ENCODE peak calls at places on chromosomes 4 and X, in four cellular contexts. N is chondrocyte, M is endothelial cell, X is AG09309. H is an unnamed sample.

GRCh38 chr4:159137176-159137575 is 34.3 kb downstream of the RAPGEF2 start:
- DNase-seq in N (no peak), M (no peak), X (no peak), H (no peak)

GRCh38 chrX:153642655-153643430 is 4.2 kb upstream of the DUSP9 start:
- DNase-seq in N (peak), M (no peak), X (no peak), H (no peak)

GRCh38 chr4:118811008-118811764 is 24.7 kb downstream of the SEC24D start:
- DNase-seq in N (no peak), M (no peak), X (peak), H (no peak)

GRCh38 chr4:39565925-39566630 is 38.8 kb upstream of the UGDH start:
- DNase-seq in N (no peak), M (no peak), X (peak), H (no peak)

GRCh38 chr4:105451346-105451745 is 22.5 kb downstream of the PPA2 start:
- DNase-seq in N (no peak), M (no peak), X (no peak), H (no peak)

GRCh38 chr4:11228575-11228974 is 200.1 kb downstream of the HS3ST1 start:
- DNase-seq in N (no peak), M (no peak), X (no peak), H (no peak)

GRCh38 chrX:91434351-91435168 is at the start of gene PABPC5:
- DNase-seq in N (peak), M (peak), X (peak), H (peak)

GRCh38 chrX:49186125-49187027 is at the start of gene PRICKLE3:
- DNase-seq in N (no peak), M (peak), X (no peak), H (peak)

GRCh38 chr4:140153744-140154571 is at the start of gene MAML3:
- DNase-seq in N (peak), M (peak), X (peak), H (peak)

GRCh38 chr4:138310498-138310897 is 68.3 kb upstream of the SLC7A11 start:
- DNase-seq in N (no peak), M (no peak), X (no peak), H (no peak)

GRCh38 chr4:53541577-53542206 is 49.6 kb downstream of the LNX1 start:
- DNase-seq in N (no peak), M (no peak), X (peak), H (no peak)

GRCh38 chr4:162959056-162959455 is 207.6 kb downstream of the NAF1 start:
- DNase-seq in N (no peak), M (no peak), X (no peak), H (no peak)

GRCh38 chr4:182788197-182788596 is 129.0 kb downstream of the DCTD start:
- DNase-seq in N (no peak), M (no peak), X (no peak), H (no peak)

GRCh38 chr4:76588268-76588667 is 153.2 kb downstream of the SHROOM3 start:
- DNase-seq in N (no peak), M (no peak), X (no peak), H (no peak)

GRCh38 chrX:153926863-153927685 is 1.0 kb upstream of the ARHGAP4 start:
- DNase-seq in N (no peak), M (no peak), X (no peak), H (no peak)

GRCh38 chr4:53510981-53511380 is 80.3 kb downstream of the LNX1 start:
- DNase-seq in N (no peak), M (no peak), X (no peak), H (no peak)

GRCh38 chrX:65902011-65902410 is 137.9 kb downstream of the VSIG4 start:
- DNase-seq in N (no peak), M (no peak), X (no peak), H (no peak)

GRCh38 chr4:152509595-152510209 is 26.2 kb downstream of the FBXW7 start:
- DNase-seq in N (no peak), M (no peak), X (no peak), H (no peak)

GRCh38 chr4:90318208-90318607 is 191.0 kb downstream of the CCSER1 start:
- DNase-seq in N (no peak), M (no peak), X (peak), H (no peak)

GRCh38 chr4:185566425-185566824 is 31.1 kb upstream of the PDLIM3 start:
- DNase-seq in N (no peak), M (no peak), X (no peak), H (no peak)

GRCh38 chr4:47145630-47146029 is 114.3 kb downstream of the GABRB1 start:
- DNase-seq in N (no peak), M (no peak), X (no peak), H (no peak)

GRCh38 chr4:73341454-73341853 is 62.6 kb upstream of the ALB start:
- DNase-seq in N (no peak), M (peak), X (peak), H (peak)

GRCh38 chr4:81490761-81491160 is 19.1 kb upstream of the RASGEF1B start:
- DNase-seq in N (no peak), M (no peak), X (no peak), H (no peak)

GRCh38 chr4:158020175-158020574 is 152.7 kb downstream of the GASK1B start:
- DNase-seq in N (no peak), M (no peak), X (peak), H (no peak)

GRCh38 chrX:132751043-132751690 is 207.3 kb downstream of the HS6ST2 start:
- DNase-seq in N (no peak), M (no peak), X (no peak), H (no peak)

GRCh38 chrX:69362354-69362753 is 141.8 kb upstream of the NALF2 start:
- DNase-seq in N (no peak), M (no peak), X (no peak), H (no peak)

GRCh38 chrX:57905141-57905540 is 5.1 kb downstream of the ZXDA start:
- DNase-seq in N (no peak), M (no peak), X (no peak), H (no peak)

GRCh38 chrX:2284133-2284532 is 216.6 kb downstream of the DHRSX start:
- DNase-seq in N (no peak), M (no peak), X (no peak), H (no peak)

GRCh38 chrX:2283111-2283847 is 217.5 kb downstream of the DHRSX start:
- DNase-seq in N (no peak), M (no peak), X (no peak), H (no peak)

GRCh38 chrX:2282490-2283090 is 218.2 kb downstream of the DHRSX start:
- DNase-seq in N (no peak), M (no peak), X (no peak), H (no peak)

GRCh38 chrX:2286731-2287130 is 214.0 kb downstream of the DHRSX start:
- DNase-seq in N (no peak), M (no peak), X (no peak), H (no peak)

GRCh38 chrX:2284601-2285000 is 216.2 kb downstream of the DHRSX start:
- DNase-seq in N (no peak), M (no peak), X (no peak), H (no peak)
- TF ChIP-seq CTCF in N (peak), M (no peak), X (no peak), H (no peak)

GRCh38 chr4:148779771-148780170 is 337.6 kb upstream of the NR3C2 start:
- DNase-seq in N (no peak), M (no peak), X (no peak), H (no peak)

GRCh38 chr4:148774134-148774533 is 331.9 kb upstream of the NR3C2 start:
- DNase-seq in N (no peak), M (no peak), X (no peak), H (no peak)

GRCh38 chr4:148780426-148781005 is 338.3 kb upstream of the NR3C2 start:
- DNase-seq in N (no peak), M (no peak), X (no peak), H (no peak)

GRCh38 chr4:148778980-148779675 is 336.9 kb upstream of the NR3C2 start:
- DNase-seq in N (no peak), M (no peak), X (no peak), H (no peak)

DNA sequence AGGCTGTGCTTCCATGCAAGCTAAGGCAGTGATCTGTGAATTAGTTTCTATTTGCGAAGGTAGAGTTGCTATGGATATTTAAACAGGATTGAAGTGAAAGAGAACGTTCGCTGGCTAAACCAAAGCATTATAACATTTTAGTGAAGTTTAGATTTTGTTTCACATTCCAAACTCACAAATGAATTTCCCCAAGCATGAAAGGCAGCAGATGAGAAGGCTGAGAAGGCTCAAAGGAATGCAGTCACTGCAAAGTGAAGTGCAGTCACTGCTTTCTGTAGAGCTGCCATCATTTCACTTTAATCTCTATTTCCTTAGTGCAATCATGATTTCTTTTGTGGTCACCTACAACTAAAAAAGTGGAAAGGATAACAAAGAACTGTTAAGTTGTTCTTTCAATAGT is 334.7 kb upstream of the NR3C2 start:
- DNase-seq in N (no peak), M (no peak), X (no peak), H (no peak)
- TF ChIP-seq CTCF in N (no peak), M (no peak), X (no peak), H (no peak)

GRCh38 chr4:156109943-156110925 is 156.6 kb upstream of the CTSO start:
- DNase-seq in N (no peak), M (no peak), X (no peak), H (no peak)
- TF ChIP-seq CTCF in N (peak), M (peak), X (peak), H (peak)

GRCh38 chr4:5387457-5387856 is 320.9 kb downstream of the EVC2 start:
- DNase-seq in N (no peak), M (no peak), X (no peak), H (no peak)
- TF ChIP-seq CTCF in N (peak), M (no peak), X (no peak), H (no peak)

DNA sequence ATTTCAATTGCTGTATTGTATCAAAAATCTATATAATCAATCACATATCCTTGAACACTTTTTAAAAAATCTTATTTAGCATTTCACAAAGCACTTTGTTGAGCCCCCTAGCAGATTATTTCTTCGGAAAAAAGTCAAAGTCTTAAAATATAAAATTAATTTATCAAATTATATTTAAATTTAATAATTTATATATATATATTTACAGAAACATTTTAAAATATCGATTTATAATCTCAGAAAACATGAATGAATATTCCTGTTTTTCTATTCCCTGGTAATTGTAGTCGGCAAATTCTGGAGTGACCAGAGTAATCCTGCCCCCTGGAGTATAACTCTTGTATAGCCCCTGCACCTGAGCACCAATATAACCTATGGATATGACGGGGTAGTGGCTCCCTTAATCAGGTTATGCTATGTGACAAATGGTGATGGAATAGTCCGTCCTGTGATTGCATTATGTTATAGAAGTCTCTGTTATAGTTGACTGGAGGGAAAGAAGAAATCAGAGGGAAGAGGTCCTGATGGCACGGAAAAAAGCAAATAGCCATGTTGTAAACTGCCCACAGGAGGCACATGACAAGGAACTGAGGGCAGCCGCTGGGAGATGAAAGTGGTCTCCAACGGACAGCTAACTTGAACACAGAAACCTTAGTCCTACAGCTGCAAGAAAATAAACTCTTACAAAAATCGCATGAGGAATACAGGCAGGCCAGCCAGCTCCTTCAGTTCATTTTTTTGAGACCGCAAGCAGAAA is 1092.3 kb downstream of the ARAP2 start:
- DNase-seq in N (no peak), M (peak), X (no peak), H (peak)
- TF ChIP-seq CTCF in N (peak), M (peak), X (no peak), H (peak)

DNA sequence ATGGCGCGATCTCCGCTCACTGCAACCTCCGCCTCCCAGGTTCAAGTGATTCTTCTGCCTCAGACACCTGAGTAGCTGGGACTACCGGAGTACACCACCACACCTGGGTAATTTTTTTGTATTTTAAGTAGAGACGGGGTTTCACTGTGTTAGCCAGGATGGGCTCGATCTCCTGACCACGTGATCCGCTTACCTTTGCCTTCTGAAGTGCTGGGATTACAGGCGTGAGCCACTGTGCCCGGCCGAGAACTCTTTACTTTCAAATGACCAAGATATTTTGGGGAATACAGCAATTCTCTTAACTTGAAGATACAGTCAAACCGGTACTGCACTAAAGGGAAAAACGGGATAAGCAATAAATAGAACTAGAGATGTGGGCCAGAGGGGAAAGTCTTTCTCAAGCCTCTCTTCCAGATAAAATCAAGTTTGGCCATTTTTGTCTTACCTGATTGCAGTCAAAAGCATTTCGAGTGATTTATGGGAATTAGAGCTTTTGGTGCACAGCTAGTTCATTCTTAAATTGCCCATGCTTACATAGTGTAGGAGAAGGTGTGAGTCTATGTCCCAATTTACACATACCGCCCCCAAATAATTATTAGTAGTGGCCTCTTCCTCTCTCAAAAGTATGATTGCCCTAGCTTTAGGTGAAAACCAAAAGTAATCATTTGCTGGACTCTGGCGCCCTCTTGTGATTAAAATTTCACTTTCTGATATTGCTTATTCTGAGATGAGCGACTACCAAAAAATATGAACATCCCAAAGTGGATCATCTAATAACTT is 53.2 kb upstream of the ABCG2 start:
- DNase-seq in N (no peak), M (peak), X (no peak), H (peak)
- TF ChIP-seq CTCF in N (peak), M (peak), X (peak), H (peak)

DNA sequence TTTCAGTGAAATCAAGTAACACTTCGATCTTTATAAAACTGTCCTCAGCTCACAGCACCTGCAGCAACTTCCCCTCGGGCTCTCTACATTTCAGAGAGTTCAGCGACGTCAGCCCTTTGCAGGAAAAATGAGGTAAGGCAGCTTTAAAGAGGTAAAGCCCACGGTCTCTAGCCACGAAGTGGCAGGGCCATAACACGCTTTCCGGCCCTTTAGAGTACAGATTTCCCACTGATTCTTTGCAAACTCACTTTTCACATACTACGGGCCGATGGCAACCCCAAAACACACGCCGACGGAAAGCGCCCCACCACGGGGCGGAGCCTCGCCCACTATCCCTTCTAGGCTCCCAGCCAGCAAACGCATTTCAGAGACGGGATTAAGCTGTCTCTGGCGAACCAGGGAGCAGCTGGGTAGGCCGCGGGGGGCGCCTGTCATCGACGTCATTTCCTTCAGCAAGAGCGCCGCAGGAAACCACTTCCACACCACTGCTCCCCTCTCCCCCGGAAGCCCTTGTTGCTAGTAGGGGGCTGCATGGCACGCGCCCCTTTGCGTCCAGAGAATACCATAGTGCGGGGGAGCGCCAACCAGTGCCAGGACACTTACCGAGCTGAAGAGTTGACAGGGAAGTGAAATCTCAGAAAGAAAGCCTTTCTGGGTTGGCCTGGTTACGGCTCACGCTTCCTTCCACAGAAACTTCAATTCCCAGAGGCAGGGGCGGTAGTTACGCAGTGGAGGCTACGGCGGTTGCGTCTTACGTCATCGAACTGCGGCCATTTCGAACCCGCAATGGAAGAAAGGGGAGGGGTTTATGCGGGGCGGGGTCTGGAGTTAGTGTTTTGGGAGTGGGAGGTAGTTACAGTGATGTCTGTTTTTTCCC is at the start of gene TRMT10A:
- DNase-seq in N (peak), M (peak), X (peak), H (peak)
- TF ChIP-seq CTCF in N (peak), M (no peak), X (no peak), H (no peak)

H was measured in neural crest cell.